ENCODE peak calls at places on chromosomes 7 and 10, in nine cellular contexts. R is CD8-positive, alpha-beta T cell; Q is GM23338; U is lower leg skin; F is Peyer's patch; D is fibroblast of lung; K is body of pancreas; N is A549; Y is mammary epithelial cell. W is an unnamed sample.

GRCh38 chr7:44727346-44728262 is 21.0 kb upstream of the ZMIZ2 start:
- DNase-seq in N (no peak), D (peak), U (no peak), Q (no peak), F (no peak), Y (peak), K (no peak), R (no peak), W (no peak)

GRCh38 chr10:13296476-13296875 is 3.4 kb downstream of the PHYH start:
- DNase-seq in U (no peak), Q (no peak), N (no peak), R (no peak), Y (no peak), K (no peak), D (no peak), F (no peak), W (no peak)

GRCh38 chr7:52273685-52274610 is 761.5 kb upstream of the POM121L12 start:
- DNase-seq in N (no peak), K (no peak), R (no peak), Y (no peak), F (no peak), D (no peak), U (no peak), Q (peak), W (no peak)

GRCh38 chr7:1243290-1243963 is 10.8 kb downstream of the UNCX start:
- DNase-seq in Y (no peak), Q (no peak), U (no peak), F (no peak), K (no peak), D (no peak), R (no peak), N (no peak), W (no peak)

GRCh38 chr7:94069154-94069739 is 65.1 kb upstream of the BET1 start:
- DNase-seq in D (no peak), Q (no peak), N (no peak), F (no peak), Y (no peak), K (no peak), R (no peak), U (no peak), W (no peak)

GRCh38 chr10:98446121-98446655 is 547 bp downstream of the HPS1 start:
- DNase-seq in Q (peak), D (peak), Y (peak), U (no peak), F (no peak), N (peak), R (no peak), K (peak), W (no peak)

GRCh38 chr7:158865977-158866376 is 9.6 kb downstream of the DYNC2I1 start:
- DNase-seq in Q (no peak), N (no peak), F (no peak), R (no peak), U (no peak), K (no peak), Y (no peak), D (no peak), W (no peak)

GRCh38 chr10:69362471-69362954 is 54.2 kb downstream of the TACR2 start:
- DNase-seq in K (peak), U (no peak), Y (no peak), N (no peak), D (peak), R (no peak), F (no peak), Q (no peak), W (no peak)

GRCh38 chr10:81040947-81041346 is 503.2 kb downstream of the SH2D4B start:
- DNase-seq in D (no peak), Q (no peak), N (no peak), F (no peak), Y (no peak), K (no peak), U (no peak), R (no peak), W (no peak)

GRCh38 chr7:150977382-150978135 is 562 bp downstream of the KCNH2 start:
- DNase-seq in Y (no peak), U (no peak), K (no peak), N (no peak), D (no peak), F (no peak), Q (peak), R (no peak), W (no peak)

GRCh38 chr7:101121996-101122932 is 4.6 kb upstream of the SERPINE1 start:
- DNase-seq in U (peak), D (peak), Q (peak), N (peak), Y (peak), R (no peak), F (peak), K (peak), W (no peak)

GRCh38 chr7:77415474-77415821 is 701 bp downstream of the GSAP start:
- DNase-seq in Q (peak), F (no peak), N (no peak), K (no peak), R (no peak), U (no peak), Y (no peak), D (no peak), W (no peak)

GRCh38 chr7:23893172-23893941 is 183.3 kb downstream of the STK31 start:
- DNase-seq in D (peak), F (no peak), U (no peak), R (no peak), Q (no peak), Y (peak), N (no peak), K (no peak), W (no peak)

GRCh38 chr10:126278846-126279245 is 109.4 kb downstream of the ADAM12 start:
- DNase-seq in U (no peak), K (no peak), Y (no peak), N (no peak), Q (peak), D (peak), F (no peak), R (no peak), W (no peak)

GRCh38 chr7:66557214-66558200 is 71.2 kb upstream of the KCTD7 start:
- DNase-seq in R (peak), N (peak), Q (peak), D (peak), F (peak), Y (peak), K (peak), U (peak), W (no peak)

GRCh38 chr7:30974605-30975256 is 11.0 kb downstream of the GHRHR start:
- DNase-seq in K (peak), Q (peak), Y (peak), U (no peak), D (peak), R (no peak), N (peak), F (peak), W (peak)

GRCh38 chr7:34313289-34313688 is 344.7 kb upstream of the NPSR1 start:
- DNase-seq in Y (no peak), Q (no peak), R (no peak), U (no peak), K (no peak), F (no peak), D (no peak), N (no peak), W (no peak)

GRCh38 chr10:132866601-132867381 is 75.6 kb downstream of the CFAP46 start:
- DNase-seq in R (no peak), D (no peak), U (no peak), K (no peak), Q (no peak), N (no peak), F (peak), Y (no peak), W (no peak)

GRCh38 chr10:24382596-24382978 is 173.6 kb downstream of the KIAA1217 start:
- DNase-seq in K (no peak), F (no peak), U (no peak), D (no peak), Y (peak), N (no peak), R (no peak), Q (no peak), W (peak)

GRCh38 chr7:43302211-43302711 is 189.8 kb downstream of the HECW1 start:
- DNase-seq in F (no peak), R (no peak), N (no peak), Y (peak), U (no peak), K (no peak), Q (peak), D (peak), W (no peak)

GRCh38 chr10:79475877-79476276 is 30.5 kb upstream of the ZCCHC24 start:
- DNase-seq in D (no peak), K (no peak), U (no peak), F (no peak), Q (no peak), Y (peak), R (no peak), N (no peak), W (no peak)

GRCh38 chr10:119270893-119271361 is 63.6 kb downstream of the GRK5 start:
- DNase-seq in F (peak), U (no peak), Y (no peak), N (peak), K (peak), Q (no peak), D (peak), R (peak), W (peak)

GRCh38 chr7:80087051-80087767 is 47.4 kb upstream of the GNAI1 start:
- DNase-seq in Y (no peak), F (no peak), Q (no peak), D (peak), N (no peak), R (no peak), K (no peak), U (no peak), W (no peak)

GRCh38 chr10:113879691-113880090 is 25.2 kb downstream of the NHLRC2 start:
- DNase-seq in K (no peak), R (no peak), Y (no peak), F (no peak), Q (no peak), U (no peak), N (no peak), D (no peak), W (no peak)

GRCh38 chr7:28685291-28685659 is 272.9 kb downstream of the TRIL start:
- DNase-seq in Y (no peak), D (no peak), U (peak), K (peak), N (no peak), F (no peak), Q (no peak), R (no peak), W (no peak)

GRCh38 chr7:44486001-44486400 is 4.5 kb downstream of the NUDCD3 start:
- DNase-seq in N (no peak), D (no peak), Y (no peak), F (no peak), R (no peak), K (no peak), Q (no peak), U (no peak), W (no peak)

GRCh38 chr10:44723654-44724053 is 187.5 kb upstream of the TMEM72 start:
- DNase-seq in Q (no peak), K (no peak), N (no peak), F (no peak), U (no peak), R (no peak), D (peak), Y (peak), W (no peak)

GRCh38 chr10:5566606-5567005 is 41.8 kb downstream of the CALML3 start:
- DNase-seq in D (no peak), N (no peak), K (no peak), Y (peak), Q (no peak), R (no peak), U (no peak), F (no peak), W (no peak)

GRCh38 chr10:129476431-129476830 is 9.4 kb downstream of the MGMT start:
- DNase-seq in F (no peak), Y (no peak), U (no peak), R (no peak), K (no peak), D (no peak), Q (no peak), N (no peak), W (no peak)

GRCh38 chr7:28674359-28674782 is 262.1 kb downstream of the CREB5 start:
- DNase-seq in F (no peak), Y (peak), Q (no peak), D (no peak), K (no peak), R (no peak), N (no peak), U (no peak), W (no peak)

GRCh38 chr7:1861799-1862458 is 191.9 kb downstream of the ELFN1 start:
- DNase-seq in F (no peak), Q (no peak), D (no peak), R (no peak), N (no peak), Y (no peak), K (no peak), U (no peak), W (no peak)

GRCh38 chr7:123569352-123569999 is 11.9 kb upstream of the NDUFA5 start:
- DNase-seq in N (no peak), U (no peak), F (no peak), D (no peak), R (no peak), Y (no peak), Q (no peak), K (no peak), W (no peak)

GRCh38 chr10:119863951-119864565 is 8.6 kb downstream of the MCMBP start:
- DNase-seq in F (no peak), D (no peak), R (no peak), U (no peak), Q (no peak), Y (no peak), N (no peak), K (no peak), W (no peak)

GRCh38 chr7:94276797-94277196 is 117.9 kb upstream of the COL1A2 start:
- DNase-seq in F (no peak), Q (peak), R (no peak), K (no peak), U (no peak), D (peak), Y (peak), N (peak), W (peak)

GRCh38 chr10:96767611-96768010 is 47.3 kb upstream of the PIK3AP1 start:
- DNase-seq in D (no peak), K (no peak), F (no peak), Y (no peak), Q (no peak), N (no peak), U (no peak), R (no peak), W (no peak)

GRCh38 chr7:116802784-116803183 is 59.6 kb upstream of the CAPZA2 start:
- DNase-seq in F (no peak), K (peak), U (no peak), Q (peak), N (peak), Y (peak), D (peak), R (no peak), W (peak)

GRCh38 chr10:10824611-10825148 is 193.0 kb upstream of the CELF2 start:
- DNase-seq in U (peak), F (no peak), N (no peak), Q (no peak), D (peak), Y (no peak), R (no peak), K (no peak), W (no peak)

GRCh38 chr10:58824396-58824795 is 311.7 kb downstream of the BICC1 start:
- DNase-seq in D (no peak), U (no peak), N (no peak), Y (no peak), K (no peak), R (no peak), F (no peak), Q (no peak), W (no peak)

GRCh38 chr7:127650842-127651555 is 995 bp upstream of the SND1 start:
- DNase-seq in K (peak), U (no peak), D (peak), Y (no peak), F (no peak), Q (peak), R (no peak), N (peak), W (no peak)

DNA sequence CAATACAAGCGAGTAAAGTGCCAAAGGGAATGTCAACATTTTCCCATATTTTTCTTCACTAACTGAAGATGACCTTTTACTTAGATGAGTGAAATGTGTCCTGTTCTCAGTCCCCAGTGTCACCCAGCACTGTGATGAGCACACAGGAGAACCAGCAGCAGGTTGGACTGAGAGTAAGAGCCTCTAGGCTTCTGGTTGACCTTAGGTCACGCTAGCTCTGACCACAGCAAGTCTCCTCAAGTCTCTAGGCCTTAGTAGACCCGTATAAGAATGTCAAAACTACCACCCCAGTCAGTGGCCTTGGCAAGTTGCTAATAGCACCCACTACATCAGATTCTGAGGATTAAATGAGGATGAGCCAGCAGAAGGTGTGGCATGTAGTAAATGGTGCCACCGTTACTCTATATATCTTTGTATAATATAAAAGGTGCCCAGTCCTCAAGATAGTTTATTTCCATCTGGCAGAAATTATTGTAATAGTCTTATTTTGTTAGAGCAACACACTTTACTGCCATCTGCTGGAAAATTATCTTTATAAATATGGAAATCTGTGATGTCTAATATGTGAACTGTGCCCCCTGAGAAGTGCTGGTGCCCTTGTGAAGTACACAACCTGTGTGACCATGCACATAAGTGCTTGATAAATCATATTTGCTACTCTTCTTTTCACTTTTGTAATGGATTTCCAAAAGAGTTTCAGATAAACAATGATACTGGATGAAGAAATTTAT is 75.7 kb downstream of the SPAG6 start:
- DNase-seq in F (no peak), Y (no peak), Q (no peak), U (no peak), R (no peak), D (peak), N (no peak), K (no peak), W (no peak)
- TF ChIP-seq CTCF in F (peak), Y (peak), Q (no peak), U (no peak), R (peak), D (peak), N (peak), K (no peak), W (no peak)

GRCh38 chr10:60409202-60409601 is 19.5 kb upstream of the ANK3 start:
- DNase-seq in F (no peak), Y (no peak), U (no peak), K (no peak), Q (no peak), R (no peak), D (no peak), N (no peak), W (no peak)
- H3K4me3 ChIP-seq in F (no peak), Y (no peak), U (no peak), K (no peak), Q (no peak), R (no peak), D (no peak), N (no peak), W (no peak)

GRCh38 chr7:95544174-95544573 is 52.1 kb downstream of the PDK4 start:
- DNase-seq in Y (no peak), Q (no peak), N (no peak), U (no peak), D (peak), F (no peak), K (no peak), R (no peak), W (no peak)

GRCh38 chr7:95543312-95543711 is 53.0 kb downstream of the PDK4 start:
- DNase-seq in Q (no peak), U (no peak), R (no peak), Y (no peak), N (no peak), F (no peak), K (no peak), D (no peak), W (no peak)

GRCh38 chr7:95546647-95547046 is 49.7 kb downstream of the PDK4 start:
- DNase-seq in K (no peak), Y (no peak), R (no peak), D (no peak), F (no peak), Q (peak), N (no peak), U (no peak), W (no peak)

GRCh38 chr7:95545666-95546065 is 50.6 kb downstream of the PDK4 start:
- DNase-seq in R (no peak), K (no peak), F (no peak), N (no peak), Q (no peak), U (no peak), Y (peak), D (no peak), W (no peak)

DNA sequence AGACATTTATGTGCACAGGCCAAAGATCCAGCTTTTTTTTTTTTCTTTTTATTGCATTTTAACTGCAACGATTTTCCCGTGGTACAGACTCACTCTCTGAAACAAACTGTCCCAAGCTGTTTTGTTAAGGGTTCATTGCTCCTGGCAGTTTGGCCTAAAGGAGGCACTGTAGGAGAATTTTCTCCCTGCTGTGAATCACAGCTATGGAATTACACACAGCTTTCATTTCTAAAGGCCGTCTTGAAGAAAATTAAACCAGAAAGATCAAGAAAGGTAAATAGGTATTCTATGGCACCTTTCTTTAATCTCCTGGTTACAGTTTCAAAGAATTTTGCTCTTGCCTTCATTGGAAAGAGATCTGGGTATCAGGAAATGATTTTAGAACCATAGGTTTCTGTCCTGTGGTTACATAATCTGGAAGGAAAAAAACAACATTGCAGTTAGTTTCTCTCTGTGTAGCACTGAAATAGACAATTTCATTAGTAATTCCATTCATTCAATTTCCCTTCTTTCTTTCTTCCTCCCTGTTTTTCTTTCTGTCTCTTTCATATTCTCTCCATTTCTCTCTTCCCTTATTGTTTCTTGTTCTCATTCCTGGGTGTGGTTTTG is 51.2 kb downstream of the PDK4 start:
- DNase-seq in F (no peak), Y (peak), U (peak), R (no peak), K (peak), D (peak), N (peak), Q (peak), W (no peak)
- TF ChIP-seq CTCF in F (peak), Y (peak), U (no peak), R (no peak), K (peak), D (peak), N (peak), Q (peak), W (peak)

DNA sequence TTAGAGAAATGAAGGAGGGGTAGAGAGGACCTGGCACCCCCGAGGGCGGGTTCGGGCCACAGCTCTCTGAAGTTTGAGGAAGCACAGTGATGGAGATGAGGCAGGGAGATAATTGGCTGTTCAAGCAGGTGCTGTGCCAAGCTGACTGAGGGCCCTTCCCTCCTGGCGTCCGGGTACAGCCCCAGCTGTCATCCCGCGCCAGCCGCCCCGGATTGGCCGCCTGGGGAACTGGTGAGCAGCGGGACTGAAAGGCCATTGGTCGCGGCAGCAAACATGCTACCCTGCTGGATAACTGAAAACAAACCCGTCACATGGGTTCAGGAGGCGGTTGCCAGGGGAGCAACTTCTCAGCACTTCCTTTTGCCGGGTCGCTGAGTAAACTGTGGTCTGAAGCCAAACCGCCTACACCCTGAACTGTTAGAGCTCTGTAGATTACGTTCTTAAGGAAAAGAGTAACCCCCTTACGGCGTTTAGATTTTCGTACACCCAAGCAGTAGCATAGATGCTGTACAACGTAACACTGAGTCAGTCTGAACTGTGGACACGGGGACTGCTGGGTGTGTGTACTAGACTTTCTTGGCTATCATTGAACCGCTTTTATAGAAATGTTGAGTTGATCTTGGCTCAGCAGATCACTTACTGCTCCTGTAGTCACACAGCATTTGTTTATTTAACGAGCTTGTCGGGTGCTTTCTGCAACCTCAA is 1.3 kb downstream of the INSIG1 start:
- DNase-seq in K (peak), D (peak), N (peak), Y (peak), R (peak), Q (peak), F (peak), U (peak), W (peak)
- H3K4me3 ChIP-seq in K (peak), D (peak), N (peak), Y (peak), R (peak), Q (peak), F (peak), U (peak), W (peak)